ENCODE peak calls at places on chromosome 10, in six cellular contexts. K is right atrium auricular region, V is heart left ventricle, L is GM12865, H is fibroblast of mammary gland, O is breast epithelium. Y is an unnamed sample.

GRCh38 chr10:131857156-131858117 is 43.4 kb upstream of the PPP2R2D start:
- DNase-seq in H (no peak), V (no peak), O (peak; percentile 45), K (no peak), L (no peak), Y (no peak)

GRCh38 chr10:13629116-13629515 is 42.4 kb downstream of the PRPF18 start:
- DNase-seq in V (no peak), L (no peak), K (no peak), H (no peak), O (no peak), Y (no peak)

GRCh38 chr10:47152861-47153349 is 147.1 kb upstream of the GDF10 start:
- DNase-seq in K (no peak), L (peak; percentile 16), O (no peak), V (no peak), H (peak; percentile 51), Y (peak; percentile 87)

GRCh38 chr10:31751401-31752080 is 177.1 kb downstream of the ARHGAP12 start:
- DNase-seq in L (no peak), V (peak; percentile 48), O (no peak), K (no peak), H (no peak), Y (peak; percentile 32)

GRCh38 chr10:28503114-28503513 is 29.8 kb upstream of the WAC start:
- DNase-seq in L (no peak), K (no peak), V (peak; percentile 33), O (no peak), H (peak; percentile 27), Y (peak; percentile 24)

GRCh38 chr10:87816842-87817178 is 1.2 kb downstream of the ATAD1 start:
- DNase-seq in V (no peak), H (peak; percentile 6), K (no peak), L (no peak), O (no peak), Y (no peak)

GRCh38 chr10:71622656-71623055 is 96.9 kb downstream of the C10orf105 start:
- DNase-seq in H (no peak), V (no peak), O (no peak), L (no peak), K (no peak), Y (no peak)

GRCh38 chr10:112672706-112673105 is 225.7 kb downstream of the VTI1A start:
- DNase-seq in V (no peak), H (no peak), K (no peak), O (no peak), L (no peak), Y (no peak)

GRCh38 chr10:91652364-91652763 is 19.5 kb upstream of the PPP1R3C start:
- DNase-seq in O (no peak), L (no peak), V (no peak), H (peak; percentile 95), K (no peak), Y (peak; percentile 99)

GRCh38 chr10:114223066-114223465 is 16.0 kb upstream of the VWA2 start:
- DNase-seq in H (no peak), V (peak; percentile 74), K (no peak), L (no peak), O (no peak), Y (no peak)

GRCh38 chr10:119397416-119397815 is 145.1 kb downstream of the RGS10 start:
- DNase-seq in K (no peak), V (no peak), L (no peak), H (no peak), O (no peak), Y (no peak)

GRCh38 chr10:126199221-126199998 is 188.9 kb downstream of the ADAM12 start:
- DNase-seq in O (no peak), H (peak; percentile 100), V (no peak), L (no peak), K (no peak), Y (peak; percentile 50)

GRCh38 chr10:69464801-69465401 is 13.6 kb downstream of the TSPAN15 start:
- DNase-seq in V (no peak), H (no peak), L (peak; percentile 47), K (peak; percentile 66), O (no peak), Y (no peak)

GRCh38 chr10:4344544-4344994 is 481.4 kb upstream of the AKR1E2 start:
- DNase-seq in H (peak; percentile 100), K (peak; percentile 88), O (peak; percentile 57), L (no peak), V (peak; percentile 65), Y (peak; percentile 100)

GRCh38 chr10:44422631-44423030 is 37.7 kb upstream of the CXCL12 start:
- DNase-seq in V (no peak), K (peak; percentile 50), O (no peak), L (no peak), H (no peak), Y (no peak)

GRCh38 chr10:6348091-6348862 is 145.5 kb downstream of the PFKFB3 start:
- DNase-seq in K (no peak), V (peak; percentile 55), H (no peak), L (peak; percentile 92), O (no peak), Y (no peak)

GRCh38 chr10:121313119-121313858 is 285.0 kb downstream of the FGFR2 start:
- DNase-seq in H (no peak), K (no peak), L (no peak), O (peak; percentile 62), V (no peak), Y (peak; percentile 98)

GRCh38 chr10:7475046-7475860 is 64.4 kb upstream of the SFMBT2 start:
- DNase-seq in K (peak; percentile 54), L (no peak), V (peak; percentile 61), O (no peak), H (no peak), Y (no peak)

GRCh38 chr10:29063806-29064644 is 224.8 kb upstream of the LYZL1 start:
- DNase-seq in K (no peak), V (no peak), O (no peak), L (no peak), H (peak; percentile 5), Y (no peak)

GRCh38 chr10:96089670-96090462 is 40.2 kb upstream of the ZNF518A start:
- DNase-seq in H (peak; percentile 96), O (peak; percentile 89), K (peak; percentile 94), V (peak; percentile 97), L (peak; percentile 99), Y (peak; percentile 96)
- H3K4me3 ChIP-seq in H (peak overlapping the region; percentile 91), O (peak overlapping the region; percentile 68), K (peak overlapping the region; percentile 90), V (peak overlapping the region; percentile 73), L (peak overlapping the region; percentile 90), Y (peak overlapping the region; percentile 85)

GRCh38 chr10:49324711-49325110 is 25.7 kb downstream of the C10orf71 start:
- DNase-seq in H (no peak), K (peak; percentile 59), L (no peak), V (no peak), O (no peak), Y (no peak)
- TF ChIP-seq CTCF in H (no peak), K (no peak), L (no peak), V (no peak), O (no peak), Y (no peak)

GRCh38 chr10:60290558-60290957 is 99.1 kb downstream of the ANK3 start:
- DNase-seq in L (no peak), V (peak; percentile 49), O (no peak), K (no peak), H (no peak), Y (no peak)
- H3K4me3 ChIP-seq in L (no peak overlapping the region), V (no peak overlapping the region), O (no peak overlapping the region), K (no peak overlapping the region), H (no peak overlapping the region), Y (no peak overlapping the region)

GRCh38 chr10:35215107-35215506 is 88.5 kb downstream of the CREM start:
- DNase-seq in L (no peak), K (no peak), O (no peak), H (no peak), V (no peak), Y (no peak)
- TF ChIP-seq CTCF in L (no peak), K (no peak), O (no peak), H (no peak), V (no peak), Y (no peak)

DNA sequence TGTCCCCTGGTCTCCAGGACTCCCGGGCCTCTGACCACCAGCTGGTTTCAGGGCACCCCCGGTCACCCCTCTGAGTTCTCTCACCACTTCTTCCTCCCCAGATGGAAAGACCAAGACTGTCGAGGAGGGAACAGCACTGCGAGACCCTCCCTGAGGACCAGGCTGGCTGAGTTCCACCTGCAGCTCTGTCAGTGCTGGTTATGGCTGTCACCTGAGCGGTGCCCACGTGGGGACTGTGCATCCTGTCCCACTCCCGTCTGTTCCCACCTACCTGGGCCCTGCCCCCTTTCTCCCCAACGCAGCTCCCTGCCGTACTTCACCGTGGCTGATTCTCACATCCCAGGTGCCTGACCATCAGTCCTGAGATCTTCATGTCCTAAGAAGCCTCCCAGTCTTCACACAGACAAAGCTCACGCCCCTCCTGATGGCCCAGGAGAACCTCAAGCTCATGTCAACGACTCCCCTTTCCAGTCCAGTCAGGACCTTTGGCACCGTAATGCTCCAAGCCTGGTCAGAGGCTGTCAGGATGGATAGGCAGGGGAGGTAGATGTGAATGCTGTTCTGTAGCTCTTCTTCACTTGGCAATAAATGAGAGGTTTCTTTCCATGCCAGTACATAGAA is 159.7 kb downstream of the USP6NL start:
- DNase-seq in V (no peak), K (peak; percentile 50), L (no peak), H (no peak), O (no peak), Y (no peak)
- H3K4me3 ChIP-seq in V (no peak overlapping the region), K (no peak overlapping the region), L (no peak overlapping the region), H (no peak overlapping the region), O (no peak overlapping the region), Y (no peak overlapping the region)

GRCh38 chr10:81843042-81843441 is 32.0 kb upstream of the NRG3 start:
- DNase-seq in H (no peak), L (no peak), V (no peak), K (no peak), O (no peak), Y (no peak)
- TF ChIP-seq CTCF in H (no peak), L (no peak), V (no peak), K (no peak), O (no peak), Y (no peak)

GRCh38 chr10:57972783-57973182 is 294.9 kb downstream of the IPMK start:
- DNase-seq in O (no peak), H (peak; percentile 13), V (no peak), L (no peak), K (no peak), Y (no peak)
- H3K4me3 ChIP-seq in O (no peak overlapping the region), H (no peak overlapping the region), V (no peak overlapping the region), L (no peak overlapping the region), K (no peak overlapping the region), Y (no peak overlapping the region)

GRCh38 chr10:101784558-101784957 is 1.3 kb upstream of the NPM3 start:
- DNase-seq in V (no peak), O (no peak), L (no peak), K (no peak), H (no peak), Y (no peak)
- TF ChIP-seq CTCF in V (no peak), O (no peak), L (no peak), K (no peak), H (no peak), Y (no peak)

GRCh38 chr10:118246340-118247247 is 95.5 kb downstream of the FAM204A start:
- DNase-seq in V (no peak), H (no peak), O (no peak), K (no peak), L (no peak), Y (peak; percentile 82)
- H3K4me3 ChIP-seq in V (no peak overlapping the region), H (no peak overlapping the region), O (no peak overlapping the region), K (no peak overlapping the region), L (no peak overlapping the region), Y (no peak overlapping the region)

Y was measured in epithelial cell of esophagus.